ENCODE peak calls at places on chromosomes 7 and 10, in five cellular contexts. One of them, this sample, is unnamed.

GRCh38 chr7:135558337-135558767 is 635 bp downstream of the NUP205 start:
- DNase-seq in choroid plexus epithelial cell: peak; percentile 61
- DNase-seq in AG04450: peak; percentile 1
- DNase-seq in GM20000: peak; percentile 77
- DNase-seq in dorsolateral prefrontal cortex: peak; percentile 49
- DNase-seq in this sample: peak; percentile 46

GRCh38 chr10:122294006-122294405 is 22.9 kb downstream of the BTBD16 start:
- DNase-seq in choroid plexus epithelial cell: no peak
- DNase-seq in AG04450: no peak
- DNase-seq in GM20000: no peak
- DNase-seq in dorsolateral prefrontal cortex: no peak
- DNase-seq in this sample: no peak

GRCh38 chr10:44864042-44864436 is 47.1 kb upstream of the TMEM72 start:
- DNase-seq in choroid plexus epithelial cell: no peak
- DNase-seq in AG04450: no peak
- DNase-seq in GM20000: no peak
- DNase-seq in dorsolateral prefrontal cortex: peak; percentile 54
- DNase-seq in this sample: no peak

GRCh38 chr10:111221682-111222470 is 145.0 kb downstream of the ADRA2A start:
- DNase-seq in choroid plexus epithelial cell: no peak
- DNase-seq in AG04450: no peak
- DNase-seq in GM20000: no peak
- DNase-seq in dorsolateral prefrontal cortex: no peak
- DNase-seq in this sample: no peak

GRCh38 chr7:39606941-39607340 is 16.4 kb upstream of the RALA start:
- DNase-seq in choroid plexus epithelial cell: no peak
- DNase-seq in AG04450: no peak
- DNase-seq in GM20000: no peak
- DNase-seq in dorsolateral prefrontal cortex: no peak
- DNase-seq in this sample: no peak

GRCh38 chr10:96288151-96288621 is 16.0 kb upstream of the DNTT start:
- DNase-seq in choroid plexus epithelial cell: no peak
- DNase-seq in AG04450: no peak
- DNase-seq in GM20000: peak; percentile 59
- DNase-seq in dorsolateral prefrontal cortex: no peak
- DNase-seq in this sample: no peak

GRCh38 chr7:1947586-1948217 is 277.6 kb downstream of the ELFN1 start:
- DNase-seq in choroid plexus epithelial cell: no peak
- DNase-seq in AG04450: no peak
- DNase-seq in GM20000: no peak
- DNase-seq in dorsolateral prefrontal cortex: no peak
- DNase-seq in this sample: no peak

GRCh38 chr7:73974101-73974947 is 53.6 kb upstream of the ELN start:
- DNase-seq in choroid plexus epithelial cell: no peak
- DNase-seq in AG04450: no peak
- DNase-seq in GM20000: peak; percentile 23
- DNase-seq in dorsolateral prefrontal cortex: no peak
- DNase-seq in this sample: no peak

GRCh38 chr7:26457702-26458327 is 166.2 kb downstream of the SNX10 start:
- DNase-seq in choroid plexus epithelial cell: no peak
- DNase-seq in AG04450: no peak
- DNase-seq in GM20000: no peak
- DNase-seq in dorsolateral prefrontal cortex: no peak
- DNase-seq in this sample: no peak

GRCh38 chr7:147653456-147653855 is 937.1 kb upstream of the C7orf33 start:
- DNase-seq in choroid plexus epithelial cell: no peak
- DNase-seq in AG04450: no peak
- DNase-seq in GM20000: no peak
- DNase-seq in dorsolateral prefrontal cortex: no peak
- DNase-seq in this sample: no peak

GRCh38 chr10:102431452-102432124 is 786 bp downstream of the CUEDC2 start:
- DNase-seq in choroid plexus epithelial cell: peak; percentile 57
- DNase-seq in AG04450: no peak
- DNase-seq in GM20000: no peak
- DNase-seq in dorsolateral prefrontal cortex: no peak
- DNase-seq in this sample: no peak

GRCh38 chr10:73791871-73792400 is 6.5 kb downstream of the ZSWIM8 start:
- DNase-seq in choroid plexus epithelial cell: no peak
- DNase-seq in AG04450: no peak
- DNase-seq in GM20000: no peak
- DNase-seq in dorsolateral prefrontal cortex: no peak
- DNase-seq in this sample: no peak

GRCh38 chr10:89515031-89515841 is 20.2 kb downstream of the SLC16A12 start:
- DNase-seq in choroid plexus epithelial cell: peak; percentile 99
- DNase-seq in AG04450: peak; percentile 98
- DNase-seq in GM20000: no peak
- DNase-seq in dorsolateral prefrontal cortex: no peak
- DNase-seq in this sample: no peak

GRCh38 chr7:109579876-109580275 is 1010.2 kb downstream of the DNAJB9 start:
- DNase-seq in choroid plexus epithelial cell: no peak
- DNase-seq in AG04450: no peak
- DNase-seq in GM20000: no peak
- DNase-seq in dorsolateral prefrontal cortex: no peak
- DNase-seq in this sample: no peak

GRCh38 chr10:90779573-90779972 is 78.3 kb downstream of the HTR7 start:
- DNase-seq in choroid plexus epithelial cell: peak; percentile 34
- DNase-seq in AG04450: no peak
- DNase-seq in GM20000: no peak
- DNase-seq in dorsolateral prefrontal cortex: no peak
- DNase-seq in this sample: no peak

GRCh38 chr7:135233570-135233969 is at the start of gene STRA8:
- DNase-seq in choroid plexus epithelial cell: no peak
- DNase-seq in AG04450: no peak
- DNase-seq in GM20000: no peak
- DNase-seq in dorsolateral prefrontal cortex: no peak
- DNase-seq in this sample: no peak

GRCh38 chr7:16421333-16422099 is at the start of gene CRPPA:
- DNase-seq in choroid plexus epithelial cell: peak; percentile 55
- DNase-seq in AG04450: no peak
- DNase-seq in GM20000: peak; percentile 37
- DNase-seq in dorsolateral prefrontal cortex: peak; percentile 43
- DNase-seq in this sample: peak; percentile 44

GRCh38 chr10:21527634-21528451 is 2.4 kb upstream of the SKIDA1 start:
- DNase-seq in choroid plexus epithelial cell: peak; percentile 59
- DNase-seq in AG04450: no peak
- DNase-seq in GM20000: no peak
- DNase-seq in dorsolateral prefrontal cortex: no peak
- DNase-seq in this sample: no peak

GRCh38 chr7:116443101-116443523 is 56.4 kb upstream of the CAV2 start:
- DNase-seq in choroid plexus epithelial cell: peak; percentile 90
- DNase-seq in AG04450: peak; percentile 82
- DNase-seq in GM20000: no peak
- DNase-seq in dorsolateral prefrontal cortex: no peak
- DNase-seq in this sample: no peak

GRCh38 chr10:117537436-117537903 is 5.1 kb upstream of the EMX2 start:
- DNase-seq in choroid plexus epithelial cell: peak; percentile 42
- DNase-seq in AG04450: no peak
- DNase-seq in GM20000: peak; percentile 79
- DNase-seq in dorsolateral prefrontal cortex: no peak
- DNase-seq in this sample: peak; percentile 52

GRCh38 chr7:37333075-37333474 is 115.6 kb downstream of the ELMO1 start:
- DNase-seq in choroid plexus epithelial cell: no peak
- DNase-seq in AG04450: no peak
- DNase-seq in GM20000: no peak
- DNase-seq in dorsolateral prefrontal cortex: no peak
- DNase-seq in this sample: no peak

GRCh38 chr10:131726460-131726861 is 174.3 kb upstream of the PPP2R2D start:
- DNase-seq in choroid plexus epithelial cell: no peak
- DNase-seq in AG04450: no peak
- DNase-seq in GM20000: no peak
- DNase-seq in dorsolateral prefrontal cortex: peak; percentile 63
- DNase-seq in this sample: peak; percentile 54

GRCh38 chr10:97582169-97582568 is 2.0 kb upstream of the HOGA1 start:
- DNase-seq in choroid plexus epithelial cell: no peak
- DNase-seq in AG04450: no peak
- DNase-seq in GM20000: no peak
- DNase-seq in dorsolateral prefrontal cortex: no peak
- DNase-seq in this sample: no peak

GRCh38 chr7:32560075-32560474 is 64.8 kb downstream of the AVL9 start:
- DNase-seq in choroid plexus epithelial cell: no peak
- DNase-seq in AG04450: no peak
- DNase-seq in GM20000: no peak
- DNase-seq in dorsolateral prefrontal cortex: no peak
- DNase-seq in this sample: no peak

GRCh38 chr7:2009541-2010001 is 223.2 kb downstream of the MAD1L1 start:
- DNase-seq in choroid plexus epithelial cell: peak; percentile 20
- DNase-seq in AG04450: no peak
- DNase-seq in GM20000: no peak
- DNase-seq in dorsolateral prefrontal cortex: peak; percentile 81
- DNase-seq in this sample: no peak

GRCh38 chr7:55160539-55160938 is 141.7 kb downstream of the EGFR start:
- DNase-seq in choroid plexus epithelial cell: peak; percentile 95
- DNase-seq in AG04450: peak; percentile 65
- DNase-seq in GM20000: no peak
- DNase-seq in dorsolateral prefrontal cortex: no peak
- DNase-seq in this sample: no peak

GRCh38 chr7:30679664-30680063 is 2.6 kb downstream of the CRHR2 start:
- DNase-seq in choroid plexus epithelial cell: no peak
- DNase-seq in AG04450: no peak
- DNase-seq in GM20000: no peak
- DNase-seq in dorsolateral prefrontal cortex: no peak
- DNase-seq in this sample: no peak

GRCh38 chr10:10792681-10793080 is 225.0 kb upstream of the CELF2 start:
- DNase-seq in choroid plexus epithelial cell: peak; percentile 90
- DNase-seq in AG04450: peak; percentile 69
- DNase-seq in GM20000: no peak
- DNase-seq in dorsolateral prefrontal cortex: no peak
- DNase-seq in this sample: no peak

GRCh38 chr7:26620352-26620751 is 244.0 kb downstream of the SKAP2 start:
- DNase-seq in choroid plexus epithelial cell: no peak
- DNase-seq in AG04450: no peak
- DNase-seq in GM20000: no peak
- DNase-seq in dorsolateral prefrontal cortex: no peak
- DNase-seq in this sample: no peak

GRCh38 chr10:42875792-42876191 is 93.2 kb downstream of the BMS1 start:
- DNase-seq in choroid plexus epithelial cell: no peak
- DNase-seq in AG04450: no peak
- DNase-seq in GM20000: no peak
- DNase-seq in dorsolateral prefrontal cortex: no peak
- DNase-seq in this sample: no peak

GRCh38 chr7:71389976-71390375 is 258.0 kb downstream of the GALNT17 start:
- DNase-seq in choroid plexus epithelial cell: no peak
- DNase-seq in AG04450: no peak
- DNase-seq in GM20000: no peak
- DNase-seq in dorsolateral prefrontal cortex: no peak
- DNase-seq in this sample: no peak

GRCh38 chr7:41693150-41693997 is 9.5 kb downstream of the INHBA start:
- DNase-seq in choroid plexus epithelial cell: peak; percentile 83
- DNase-seq in AG04450: no peak
- DNase-seq in GM20000: no peak
- DNase-seq in dorsolateral prefrontal cortex: no peak
- DNase-seq in this sample: no peak
- TF ChIP-seq CTCF in choroid plexus epithelial cell: peak; percentile 63
- TF ChIP-seq CTCF in AG04450: peak; percentile 63
- TF ChIP-seq CTCF in GM20000: no peak
- TF ChIP-seq CTCF in dorsolateral prefrontal cortex: no peak
- TF ChIP-seq CTCF in this sample: peak; percentile 66

GRCh38 chr7:45456747-45457146 is 117.4 kb upstream of the ADCY1 start:
- DNase-seq in choroid plexus epithelial cell: no peak
- DNase-seq in AG04450: no peak
- DNase-seq in GM20000: no peak
- DNase-seq in dorsolateral prefrontal cortex: no peak
- DNase-seq in this sample: no peak

GRCh38 chr7:45456105-45456504 is 118.1 kb upstream of the ADCY1 start:
- DNase-seq in choroid plexus epithelial cell: no peak
- DNase-seq in AG04450: no peak
- DNase-seq in GM20000: no peak
- DNase-seq in dorsolateral prefrontal cortex: no peak
- DNase-seq in this sample: no peak

GRCh38 chr7:45454771-45455170 is 119.4 kb upstream of the ADCY1 start:
- DNase-seq in choroid plexus epithelial cell: no peak
- DNase-seq in AG04450: no peak
- DNase-seq in GM20000: no peak
- DNase-seq in dorsolateral prefrontal cortex: no peak
- DNase-seq in this sample: no peak

GRCh38 chr7:45457591-45457990 is 116.6 kb upstream of the ADCY1 start:
- DNase-seq in choroid plexus epithelial cell: no peak
- DNase-seq in AG04450: no peak
- DNase-seq in GM20000: no peak
- DNase-seq in dorsolateral prefrontal cortex: no peak
- DNase-seq in this sample: no peak

GRCh38 chr7:45455662-45456061 is 118.5 kb upstream of the ADCY1 start:
- DNase-seq in choroid plexus epithelial cell: no peak
- DNase-seq in AG04450: no peak
- DNase-seq in GM20000: no peak
- DNase-seq in dorsolateral prefrontal cortex: no peak
- DNase-seq in this sample: no peak
- TF ChIP-seq CTCF in choroid plexus epithelial cell: no peak
- TF ChIP-seq CTCF in AG04450: no peak
- TF ChIP-seq CTCF in GM20000: no peak
- TF ChIP-seq CTCF in dorsolateral prefrontal cortex: no peak
- TF ChIP-seq CTCF in this sample: no peak

DNA sequence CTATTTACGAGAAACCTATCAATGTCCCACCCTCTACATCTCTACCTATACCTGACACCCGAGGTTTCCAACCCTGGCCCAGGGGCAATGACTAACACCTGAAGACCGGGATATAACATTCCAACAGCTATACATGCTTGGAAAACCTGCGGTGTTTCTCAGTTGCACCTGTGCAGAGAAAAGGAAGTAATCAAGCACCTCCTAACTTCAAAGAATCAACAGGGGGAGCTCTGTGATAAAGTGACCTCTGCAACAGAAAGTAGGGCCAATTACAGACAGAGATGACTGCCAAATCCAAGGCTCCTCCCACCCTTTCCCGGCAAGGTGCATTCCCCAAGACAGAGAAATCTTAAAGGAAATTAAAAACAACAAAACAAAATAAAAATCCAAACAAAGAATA is 41.3 kb downstream of the CCDC6 start:
- DNase-seq in choroid plexus epithelial cell: peak; percentile 65
- DNase-seq in AG04450: no peak
- DNase-seq in GM20000: peak; percentile 24
- DNase-seq in dorsolateral prefrontal cortex: no peak
- DNase-seq in this sample: no peak
- TF ChIP-seq CTCF in choroid plexus epithelial cell: peak; percentile 56
- TF ChIP-seq CTCF in AG04450: peak; percentile 24
- TF ChIP-seq CTCF in GM20000: peak; percentile 23
- TF ChIP-seq CTCF in dorsolateral prefrontal cortex: peak; percentile 41
- TF ChIP-seq CTCF in this sample: no peak

GRCh38 chr10:61541960-61542359 is 88.8 kb upstream of the TMEM26 start:
- DNase-seq in choroid plexus epithelial cell: no peak
- DNase-seq in AG04450: no peak
- DNase-seq in GM20000: no peak
- DNase-seq in dorsolateral prefrontal cortex: no peak
- DNase-seq in this sample: no peak
- TF ChIP-seq CTCF in choroid plexus epithelial cell: no peak
- TF ChIP-seq CTCF in AG04450: no peak
- TF ChIP-seq CTCF in GM20000: no peak
- TF ChIP-seq CTCF in dorsolateral prefrontal cortex: no peak
- TF ChIP-seq CTCF in this sample: no peak

GRCh38 chr10:3162533-3162932 is 10.0 kb downstream of the PITRM1 start:
- DNase-seq in choroid plexus epithelial cell: no peak
- DNase-seq in AG04450: no peak
- DNase-seq in GM20000: no peak
- DNase-seq in dorsolateral prefrontal cortex: no peak
- DNase-seq in this sample: no peak
- TF ChIP-seq CTCF in choroid plexus epithelial cell: peak; percentile 38
- TF ChIP-seq CTCF in AG04450: no peak
- TF ChIP-seq CTCF in GM20000: no peak
- TF ChIP-seq CTCF in dorsolateral prefrontal cortex: no peak
- TF ChIP-seq CTCF in this sample: peak; percentile 24

GRCh38 chr10:50291261-50291850 is 40.0 kb upstream of the ASAH2 start:
- DNase-seq in choroid plexus epithelial cell: peak; percentile 63
- DNase-seq in AG04450: no peak
- DNase-seq in GM20000: no peak
- DNase-seq in dorsolateral prefrontal cortex: no peak
- DNase-seq in this sample: no peak
- TF ChIP-seq CTCF in choroid plexus epithelial cell: peak; percentile 74
- TF ChIP-seq CTCF in AG04450: peak; percentile 59
- TF ChIP-seq CTCF in GM20000: no peak
- TF ChIP-seq CTCF in dorsolateral prefrontal cortex: peak; percentile 65
- TF ChIP-seq CTCF in this sample: no peak

This sample was measured in neural crest cell.